ENCODE peak calls at places on chromosomes 1 and 21, in six cellular contexts. D, V, C, Q, R and T are unnamed samples.

GRCh38 chr1:119341372-119341947 is 27.1 kb upstream of the HAO2 start:
- DNase-seq in D (peak; percentile 34), V (no peak), C (no peak), Q (peak; percentile 46), R (no peak), T (no peak)

GRCh38 chr1:202058001-202058908 is 47.9 kb downstream of the ELF3 start:
- DNase-seq in D (no peak), V (no peak), C (no peak), Q (peak; percentile 59), R (no peak), T (no peak)

GRCh38 chr1:183841950-183842816 is 37.3 kb downstream of the RGL1 start:
- DNase-seq in D (peak; percentile 74), V (no peak), C (peak; percentile 31), Q (peak; percentile 63), R (peak; percentile 95), T (no peak)

GRCh38 chr21:39612233-39613028 is at the start of gene B3GALT5:
- DNase-seq in D (peak; percentile 66), V (peak; percentile 48), C (no peak), Q (peak; percentile 7), R (no peak), T (no peak)

GRCh38 chr1:54606096-54606989 is 17.0 kb downstream of the FAM151A start:
- DNase-seq in D (no peak), V (no peak), C (no peak), Q (no peak), R (no peak), T (no peak)

GRCh38 chr1:85230305-85230977 is 29.0 kb downstream of the C1orf52 start:
- DNase-seq in D (no peak), V (no peak), C (no peak), Q (no peak), R (no peak), T (no peak)

GRCh38 chr1:41333146-41333784 is 28.0 kb upstream of the FOXO6 start:
- DNase-seq in D (no peak), V (no peak), C (no peak), Q (no peak), R (no peak), T (no peak)

GRCh38 chr1:25809283-25809926 is 9.4 kb downstream of the SELENON start:
- DNase-seq in D (no peak), V (no peak), C (no peak), Q (peak; percentile 56), R (no peak), T (no peak)

GRCh38 chr1:174358786-174359453 is 88.8 kb upstream of the GPR52 start:
- DNase-seq in D (no peak), V (no peak), C (no peak), Q (peak; percentile 4), R (no peak), T (no peak)

GRCh38 chr1:166876540-166876838 is 425 bp upstream of the TADA1 start:
- DNase-seq in D (no peak), V (no peak), C (no peak), Q (no peak), R (no peak), T (no peak)
- TF ChIP-seq CTCF in D (peak; percentile 5), V (no peak), C (peak; percentile 10), Q (peak; percentile 38), R (no peak), T (no peak)

DNA sequence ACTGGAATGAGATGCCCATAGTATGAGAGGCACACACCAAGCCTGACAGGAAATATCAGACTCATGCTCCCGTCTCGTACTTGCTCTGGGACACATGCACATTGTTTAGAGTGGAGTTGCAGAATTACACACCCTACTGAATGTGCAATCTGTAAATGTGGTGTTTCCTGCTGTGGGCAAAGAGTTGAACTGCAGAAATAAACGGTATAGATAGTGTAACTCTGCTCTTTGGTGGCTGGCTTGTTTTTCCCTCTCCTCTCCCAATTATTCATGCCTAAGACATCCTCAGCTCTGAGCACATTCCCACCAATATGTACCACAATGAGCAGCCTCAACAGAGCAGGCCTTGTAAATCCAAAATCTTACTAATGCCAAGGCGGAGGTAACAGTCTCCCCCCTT is 90.1 kb upstream of the DIRAS3 start:
- DNase-seq in D (no peak), V (no peak), C (no peak), Q (no peak), R (no peak), T (no peak)
- TF ChIP-seq CTCF in D (no peak), V (no peak), C (no peak), Q (no peak), R (no peak), T (no peak)

GRCh38 chr1:115324649-115325420 is 13.2 kb downstream of the NGF start:
- DNase-seq in D (no peak), V (no peak), C (no peak), Q (no peak), R (no peak), T (no peak)

GRCh38 chr1:115327270-115327669 is 10.8 kb downstream of the NGF start:
- DNase-seq in D (no peak), V (no peak), C (no peak), Q (no peak), R (no peak), T (no peak)

GRCh38 chr1:115325876-115326275 is 12.2 kb downstream of the NGF start:
- DNase-seq in D (no peak), V (no peak), C (peak; percentile 32), Q (no peak), R (no peak), T (no peak)

GRCh38 chr1:115323366-115324004 is 14.6 kb downstream of the NGF start:
- DNase-seq in D (peak; percentile 62), V (no peak), C (no peak), Q (peak; percentile 80), R (no peak), T (no peak)

DNA sequence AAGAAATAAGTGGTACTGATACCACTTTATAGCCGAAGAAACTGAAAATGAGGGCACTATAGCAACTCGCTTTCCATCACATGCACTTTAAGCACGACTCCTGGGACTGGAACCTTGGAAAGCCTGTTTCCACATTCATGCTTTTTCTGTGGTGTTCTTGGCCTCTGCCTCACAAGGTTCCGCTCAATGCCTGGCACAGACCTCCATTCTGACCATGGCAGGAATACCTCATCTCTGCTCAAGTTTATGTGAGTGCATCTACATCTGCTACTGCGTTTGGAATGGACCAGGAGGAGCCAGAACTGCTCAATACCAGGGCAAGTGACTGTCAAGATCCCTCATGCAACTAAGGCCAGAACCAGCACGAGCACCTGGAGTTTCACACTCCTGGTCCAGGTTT is 11.6 kb downstream of the NGF start:
- DNase-seq in D (no peak), V (no peak), C (no peak), Q (no peak), R (no peak), T (no peak)
- TF ChIP-seq CTCF in D (no peak), V (no peak), C (no peak), Q (no peak), R (no peak), T (no peak)

DNA sequence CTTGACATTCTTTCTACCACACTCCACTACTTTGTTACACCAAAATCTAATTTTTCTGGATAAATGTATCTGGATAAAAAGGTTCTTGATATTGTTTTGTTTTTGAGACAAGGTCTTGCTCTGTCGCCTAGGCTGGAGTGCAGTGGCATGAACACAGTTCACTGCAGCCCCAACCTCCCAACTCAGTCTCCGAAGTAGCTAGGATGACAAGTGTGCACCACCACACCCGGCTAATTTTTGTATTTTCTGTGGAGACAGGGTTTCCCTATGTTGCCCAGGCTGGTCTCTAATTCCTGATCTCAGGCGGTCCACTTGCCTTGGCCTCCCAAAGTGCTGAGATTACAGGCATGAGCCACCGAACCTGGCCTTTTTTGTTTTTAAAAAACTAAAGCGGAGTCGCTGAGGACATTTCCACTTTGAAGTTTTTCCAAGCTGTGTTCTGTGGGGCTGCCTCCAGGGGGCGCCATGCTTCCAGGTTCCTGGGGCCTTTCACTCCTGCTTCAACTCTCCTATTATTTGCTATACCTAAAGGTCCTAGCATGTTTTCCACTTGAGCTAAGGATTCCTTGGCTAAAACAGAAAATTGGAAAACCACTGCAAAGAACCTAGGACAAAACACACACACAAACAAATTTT is 14.1 kb upstream of the NCMAP start:
- DNase-seq in D (peak; percentile 35), V (no peak), C (no peak), Q (no peak), R (no peak), T (no peak)
- TF ChIP-seq CTCF in D (peak; percentile 56), V (no peak), C (peak; percentile 67), Q (peak; percentile 58), R (peak; percentile 54), T (peak; percentile 51)

GRCh38 chr1:88610687-88611086 is 73.4 kb upstream of the PKN2 start:
- DNase-seq in D (no peak), V (no peak), C (no peak), Q (no peak), R (no peak), T (no peak)

GRCh38 chr1:88612299-88612698 is 71.8 kb upstream of the PKN2 start:
- DNase-seq in D (peak; percentile 19), V (no peak), C (no peak), Q (no peak), R (no peak), T (no peak)

GRCh38 chr1:88609051-88609450 is 75.0 kb upstream of the PKN2 start:
- DNase-seq in D (no peak), V (no peak), C (no peak), Q (peak; percentile 4), R (no peak), T (no peak)

GRCh38 chr1:88612783-88613182 is 71.3 kb upstream of the PKN2 start:
- DNase-seq in D (peak; percentile 31), V (no peak), C (no peak), Q (peak; percentile 65), R (no peak), T (no peak)

DNA sequence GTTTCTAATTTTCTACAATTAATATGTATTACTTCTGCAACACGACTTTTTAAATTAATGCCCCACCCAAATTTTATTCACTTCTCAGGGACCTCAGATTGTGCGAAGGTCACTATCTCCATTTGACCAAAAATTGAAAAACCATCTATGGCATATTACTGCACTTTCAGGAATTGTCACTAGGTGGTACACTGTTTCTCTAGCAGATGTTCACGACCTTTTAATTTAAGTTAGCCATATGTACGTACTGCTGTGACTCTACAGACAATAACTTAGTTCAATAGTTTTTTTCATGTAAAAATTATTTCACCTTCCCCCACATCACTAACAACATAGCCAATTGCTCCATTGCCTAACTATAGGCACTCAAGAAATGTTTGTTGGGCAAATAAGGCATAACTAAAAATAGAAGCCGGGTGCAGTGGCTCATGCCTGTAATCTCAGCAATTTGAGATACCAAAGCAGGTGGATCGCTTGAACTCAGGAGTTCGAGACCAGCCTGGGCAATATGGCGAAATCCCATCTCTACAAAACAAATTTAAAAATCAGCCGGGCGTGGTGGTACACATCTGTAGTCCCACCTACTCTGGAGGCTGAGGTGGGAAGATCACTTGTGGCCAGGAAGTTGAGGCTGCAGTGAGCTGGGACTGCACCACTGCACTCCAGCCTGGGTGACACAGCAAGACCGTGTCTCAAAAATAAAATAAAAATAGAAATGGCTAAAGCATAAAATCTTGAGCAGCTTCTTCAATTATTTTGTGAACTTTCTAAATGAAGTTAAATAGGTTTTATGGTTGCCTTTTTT is 75.7 kb upstream of the PKN2 start:
- DNase-seq in D (peak; percentile 42), V (no peak), C (no peak), Q (peak; percentile 51), R (no peak), T (no peak)
- TF ChIP-seq CTCF in D (peak; percentile 64), V (no peak), C (peak; percentile 36), Q (peak; percentile 70), R (peak; percentile 64), T (peak; percentile 41)

GRCh38 chr1:16236495-16237342 is at the start of gene CPLANE2:
- DNase-seq in D (peak; percentile 97), V (peak; percentile 97), C (peak; percentile 96), Q (peak; percentile 94), R (peak; percentile 53), T (peak; percentile 97)
- TF ChIP-seq CTCF in D (no peak), V (no peak), C (no peak), Q (no peak), R (no peak), T (no peak)